ENCODE peak calls at places on chromosomes 11 and 22, in four cellular contexts. Q is mammary epithelial cell, S is HL-60, D is HepG2. P is an unnamed sample.

GRCh38 chr11:1916132-1916985 is 3.1 kb upstream of the TNNT3 start:
- DNase-seq in S (no peak), D (no peak), Q (no peak), P (no peak)

GRCh38 chr11:62427630-62428233 is 8.9 kb downstream of the SCGB1A1 start:
- DNase-seq in S (peak), D (no peak), Q (no peak), P (peak)

GRCh38 chr11:70871881-70872280 is 380.5 kb downstream of the SHANK2 start:
- DNase-seq in S (no peak), D (no peak), Q (no peak), P (no peak)

GRCh38 chr11:97729546-97730272 is 1291.0 kb upstream of the CNTN5 start:
- DNase-seq in S (no peak), Q (no peak), D (no peak), P (no peak)

GRCh38 chr11:107040447-107041444 is 22.5 kb upstream of the GUCY1A2 start:
- DNase-seq in S (peak), D (no peak), Q (peak), P (peak)

GRCh38 chr11:67310246-67311050 is 7.1 kb downstream of the SSH3 start:
- DNase-seq in D (no peak), S (no peak), Q (peak), P (no peak)

GRCh38 chr22:27139935-27140493 is 482.6 kb downstream of the MIAT start:
- DNase-seq in Q (peak), D (no peak), S (no peak), P (peak)

GRCh38 chr11:104700609-104701008 is 197.7 kb downstream of the CASP12 start:
- DNase-seq in D (no peak), S (no peak), Q (peak), P (peak)

GRCh38 chr22:19816372-19817119 is 38.1 kb downstream of the GNB1L start:
- DNase-seq in S (no peak), D (no peak), Q (no peak), P (no peak)

GRCh38 chr11:33689089-33689488 is 11.5 kb downstream of the C11orf91 start:
- DNase-seq in Q (peak), S (no peak), D (no peak), P (no peak)

GRCh38 chr11:133403900-133404299 is 128.4 kb downstream of the OPCML start:
- DNase-seq in D (no peak), S (no peak), Q (no peak), P (no peak)

GRCh38 chr11:91880660-91881059 is 344.0 kb upstream of the FAT3 start:
- DNase-seq in Q (no peak), S (no peak), D (no peak), P (no peak)

GRCh38 chr11:119193626-119194025 is 8.4 kb downstream of the NHERF4 start:
- DNase-seq in D (no peak), S (no peak), Q (no peak), P (no peak)

GRCh38 chr22:37309221-37310074 is 27.1 kb downstream of the CYTH4 start:
- DNase-seq in D (no peak), S (peak), Q (no peak), P (no peak)

GRCh38 chr22:27905638-27906037 is 13.4 kb downstream of the PITPNB start:
- DNase-seq in Q (no peak), D (no peak), S (no peak), P (no peak)

GRCh38 chr11:33982661-33983060 is 68.9 kb upstream of the CAPRIN1 start:
- DNase-seq in S (no peak), D (no peak), Q (no peak), P (no peak)

GRCh38 chr11:119320593-119321524 is 3.9 kb upstream of the MCAM start:
- DNase-seq in Q (peak), S (no peak), D (no peak), P (no peak)

GRCh38 chr11:59728913-59729312 is 15.3 kb upstream of the OR10V1 start:
- DNase-seq in S (peak), Q (no peak), D (no peak), P (no peak)

GRCh38 chr22:20654343-20655208 is 119.3 kb upstream of the SERPIND1 start:
- DNase-seq in Q (no peak), S (no peak), D (no peak), P (no peak)

GRCh38 chr11:64897381-64898075 is 19.1 kb upstream of the EHD1 start:
- DNase-seq in S (no peak), D (no peak), Q (no peak), P (no peak)

GRCh38 chr11:47595029-47595428 is 818 bp upstream of the C1QTNF4 start:
- DNase-seq in D (no peak), S (no peak), Q (no peak), P (no peak)
- H3K4me3 ChIP-seq in D (no peak), S (no peak), Q (no peak), P (no peak)

DNA sequence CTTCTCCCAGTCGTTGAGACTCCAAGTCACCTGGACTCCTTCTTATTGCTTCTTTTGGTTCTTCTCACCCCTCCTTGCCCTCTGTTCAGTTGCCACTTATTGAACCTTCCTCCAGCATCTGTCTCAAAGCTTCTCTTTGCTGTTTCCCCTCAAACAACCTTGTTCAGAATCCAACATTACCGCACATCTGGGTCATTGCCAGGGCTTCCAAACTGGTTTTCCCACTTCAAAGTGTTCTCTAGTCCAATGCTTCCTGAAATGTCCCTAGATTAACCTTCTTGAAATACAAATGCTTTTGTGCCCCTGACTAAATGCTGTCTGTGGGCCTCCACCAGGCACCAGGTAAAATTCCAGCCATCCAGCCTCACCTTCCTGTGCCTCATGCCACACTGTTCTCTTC is 100.8 kb upstream of the TTC12 start:
- DNase-seq in Q (no peak), S (no peak), D (no peak), P (no peak)
- TF ChIP-seq CTCF in Q (no peak), S (no peak), D (no peak), P (no peak)

GRCh38 chr22:46587067-46587471 is 33.1 kb upstream of the GRAMD4 start:
- DNase-seq in D (no peak), Q (no peak), S (no peak), P (no peak)
- H3K4me3 ChIP-seq in D (no peak), Q (no peak), S (no peak), P (no peak)

DNA sequence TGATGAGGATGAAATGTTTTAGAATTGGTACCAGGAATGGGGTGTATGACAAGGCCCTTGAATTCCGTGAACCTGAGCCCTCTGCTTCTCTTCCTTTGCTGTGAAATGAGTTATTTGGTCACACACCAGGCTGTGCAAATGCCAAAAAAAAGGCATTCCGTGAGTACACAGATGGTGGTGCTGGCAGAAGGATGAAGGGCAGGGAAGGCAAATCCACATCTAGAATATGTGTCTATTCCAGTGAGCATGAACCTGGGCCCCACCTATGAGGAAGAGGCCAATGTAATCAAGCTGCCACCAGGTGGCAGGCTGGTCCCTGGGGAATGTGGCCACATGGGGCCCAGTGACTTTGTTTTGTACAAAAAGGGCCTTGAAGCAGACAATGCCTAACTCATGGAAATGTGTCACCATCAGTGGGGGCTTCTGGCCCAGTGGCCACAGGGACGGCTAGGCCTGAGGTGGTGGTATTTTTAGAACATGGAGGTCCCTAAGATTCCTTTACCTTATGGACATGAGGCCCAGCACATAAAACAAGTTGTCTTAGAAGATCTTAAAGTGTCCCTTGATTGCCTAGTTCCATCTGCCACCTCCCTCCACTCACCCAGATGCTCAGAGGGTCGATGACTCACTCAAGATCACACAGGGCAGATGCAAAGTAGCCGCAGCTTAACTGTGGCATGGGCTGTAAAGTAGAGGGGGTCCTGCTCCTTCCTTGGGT is 3.9 kb upstream of the RNF215 start:
- DNase-seq in D (peak), Q (peak), S (no peak), P (no peak)
- TF ChIP-seq CTCF in D (peak), Q (peak), S (peak), P (peak)